ENCODE peak calls at places on chromosomes 16 and 17, in nine cellular contexts. H is stimulated activated naive CD8-positive, alpha-beta T cell treated with anti-CD3 and anti-CD28 coated beads, Interleukin-15, amount 100 ng/mL, for 72 hours; O is cardiac fibroblast; N is H7; B is NCI-H1105 treated with DMSO at 0.1 percent for 48 hours; W is choroid plexus epithelial cell; Y is left ventricle myocardium inferior; A is T-helper 2 cell; S is activated CD4-positive, alpha-beta T cell treated with anti-CD3 and anti-CD28 coated beads, Interleukin-2, amount 50 U/mL, for 4 hours. U is an unnamed sample.

GRCh38 chr16:76106647-76107046 is 170.6 kb upstream of the CNTNAP4 start:
- DNase-seq in H (no peak), O (no peak), N (no peak), B (no peak), W (no peak), Y (no peak), A (no peak), S (no peak), U (no peak)

GRCh38 chr16:3645504-3646347 is 8.8 kb upstream of the DNASE1 start:
- DNase-seq in H (no peak), O (no peak), N (peak), B (no peak), W (peak), Y (no peak), A (no peak), S (no peak), U (no peak)

GRCh38 chr17:11644265-11645212 is 46.3 kb downstream of the DNAH9 start:
- DNase-seq in H (peak), O (peak), N (peak), B (peak), W (peak), Y (peak), A (peak), S (no peak), U (peak)

GRCh38 chr17:20092292-20092867 is 83.2 kb downstream of the SPECC1 start:
- DNase-seq in H (no peak), O (peak), N (no peak), B (no peak), W (peak), Y (no peak), A (no peak), S (no peak), U (no peak)

GRCh38 chr17:38970128-38970527 is 2.9 kb upstream of the FBXO47 start:
- DNase-seq in H (no peak), O (no peak), N (no peak), B (no peak), W (no peak), Y (no peak), A (no peak), S (no peak), U (no peak)

GRCh38 chr17:71412803-71413202 is 708.0 kb upstream of the SOX9 start:
- DNase-seq in H (no peak), O (peak), N (no peak), B (no peak), W (peak), Y (no peak), A (no peak), S (no peak), U (no peak)

GRCh38 chr16:27639588-27640276 is 89.8 kb downstream of the KATNIP start:
- DNase-seq in H (peak), O (peak), N (peak), B (peak), W (peak), Y (no peak), A (no peak), S (no peak), U (no peak)

GRCh38 chr17:50079334-50080095 is 15.6 kb upstream of the PDK2 start:
- DNase-seq in H (no peak), O (peak), N (peak), B (no peak), W (no peak), Y (no peak), A (no peak), S (no peak), U (no peak)

GRCh38 chr16:49355923-49356665 is 17.5 kb upstream of the C16orf78 start:
- DNase-seq in H (no peak), O (no peak), N (no peak), B (no peak), W (no peak), Y (no peak), A (no peak), S (no peak), U (no peak)

GRCh38 chr16:27113341-27113841 is 46.7 kb downstream of the C16orf82 start:
- DNase-seq in H (no peak), O (no peak), N (no peak), B (no peak), W (no peak), Y (no peak), A (no peak), S (no peak), U (no peak)

GRCh38 chr16:79066621-79067020 is 533.9 kb downstream of the MAF start:
- DNase-seq in H (no peak), O (no peak), N (peak), B (peak), W (no peak), Y (no peak), A (no peak), S (no peak), U (no peak)

GRCh38 chr17:18008496-18009268 is 30.3 kb downstream of the ATPAF2 start:
- DNase-seq in H (no peak), O (peak), N (no peak), B (no peak), W (peak), Y (no peak), A (no peak), S (no peak), U (peak)

U was measured in posterior cingulate gyrus.